ENCODE peak calls at places on chromosomes 11 and 22, in ten cellular contexts. N, H, Z, B, C, O, R, M, T and Y are unnamed samples.

GRCh38 chr22:24728790-24729637 is 45.5 kb downstream of the PIWIL3 start:
- DNase-seq in Z (no peak), H (no peak), B (peak; percentile 55), C (peak; percentile 55), O (no peak), M (peak; percentile 94), T (no peak), R (no peak), N (peak; percentile 91), Y (peak; percentile 9)

GRCh38 chr22:43230983-43231723 is 44.2 kb upstream of the TTLL12 start:
- DNase-seq in M (peak; percentile 60), R (peak; percentile 49), O (no peak), B (no peak), T (peak; percentile 40), C (peak; percentile 92), H (peak; percentile 67), Z (peak; percentile 47), N (peak; percentile 25), Y (peak; percentile 93)

GRCh38 chr11:9065614-9066431 is 25.6 kb downstream of the SCUBE2 start:
- DNase-seq in O (no peak), B (no peak), Z (no peak), M (peak; percentile 70), T (no peak), R (no peak), H (no peak), C (no peak), N (peak; percentile 54), Y (no peak)

GRCh38 chr11:420054-420910 is 5.5 kb upstream of the SIGIRR start:
- DNase-seq in B (no peak), T (no peak), N (no peak), R (no peak), Z (no peak), H (peak; percentile 39), M (no peak), C (no peak), O (no peak), Y (peak; percentile 64)

GRCh38 chr11:114738954-114739353 is 60.6 kb downstream of the NXPE2 start:
- DNase-seq in H (no peak), O (no peak), R (peak; percentile 24), B (peak; percentile 26), Z (peak; percentile 28), T (no peak), M (peak; percentile 75), C (peak; percentile 38), N (peak; percentile 55), Y (peak; percentile 75)

GRCh38 chr22:17853066-17853465 is 78.8 kb upstream of the BID start:
- DNase-seq in N (no peak), Z (no peak), M (peak; percentile 13), H (no peak), R (no peak), T (no peak), B (no peak), C (no peak), O (no peak), Y (no peak)

GRCh38 chr22:28885939-28886338 is 2.6 kb downstream of the ZNRF3 start:
- DNase-seq in C (no peak), N (no peak), M (no peak), T (no peak), O (no peak), Z (no peak), R (no peak), H (no peak), B (no peak), Y (no peak)

GRCh38 chr22:33090836-33091235 is 32.7 kb upstream of the SYN3 start:
- DNase-seq in N (no peak), Z (no peak), T (no peak), B (no peak), H (no peak), O (no peak), C (no peak), R (no peak), M (no peak), Y (no peak)

GRCh38 chr11:113994077-113994954 is 19.4 kb downstream of the HTR3A start:
- DNase-seq in H (no peak), C (peak; percentile 54), O (no peak), Z (no peak), R (no peak), M (peak; percentile 21), B (peak; percentile 2), N (no peak), T (no peak), Y (peak; percentile 74)

GRCh38 chr11:19952101-19952605 is 208.1 kb downstream of the DBX1 start:
- DNase-seq in C (no peak), B (no peak), M (no peak), N (peak; percentile 25), Z (no peak), R (peak; percentile 6), T (no peak), H (no peak), O (no peak), Y (no peak)

GRCh38 chr22:27381960-27382742 is 419.4 kb downstream of the MN1 start:
- DNase-seq in B (no peak), H (no peak), Z (peak; percentile 10), C (peak; percentile 41), T (no peak), N (no peak), O (no peak), M (no peak), R (no peak), Y (peak; percentile 48)

GRCh38 chr11:16204261-16204660 is 152.1 kb downstream of the SOX6 start:
- DNase-seq in C (no peak), O (no peak), M (no peak), N (no peak), Z (no peak), B (no peak), R (no peak), T (no peak), H (no peak), Y (no peak)

GRCh38 chr22:44994399-44995281 is 15.2 kb downstream of the PHF21B start:
- DNase-seq in M (no peak), B (no peak), R (no peak), N (no peak), T (no peak), O (no peak), C (no peak), Z (no peak), H (no peak), Y (no peak)

GRCh38 chr11:15826008-15826650 is 530.2 kb downstream of the SOX6 start:
- DNase-seq in C (peak; percentile 25), N (peak; percentile 1), B (no peak), O (no peak), R (no peak), H (no peak), Z (no peak), T (no peak), M (no peak), Y (no peak)

GRCh38 chr11:12525466-12526055 is 148.2 kb downstream of the PARVA start:
- DNase-seq in T (no peak), B (no peak), H (no peak), M (no peak), N (no peak), R (no peak), C (peak; percentile 80), O (no peak), Z (no peak), Y (no peak)